ENCODE peak calls at places on chromosomes 16 and 17, in ten cellular contexts. B is activated CD4-positive, alpha-beta T cell treated with anti-CD3 and anti-CD28 coated beads, Interleukin-2, amount 10 ng/mL, durations not matched to agents 7 days and 5 days; X is stimulated activated CD8-positive, alpha-beta memory T cell treated with anti-CD3 and anti-CD28 coated beads, Interleukin-15, amount 100 ng/mL, for 24 hours; P is T follicular helper cell; L is NCI-H774; C is CD8-positive, alpha-beta memory T cell; O is NCI-H1105; Y is WTC11; T is C1 segment of cervical spinal cord; H is sciatic nerve. U is an unnamed sample.

GRCh38 chr16:53732296-53732929 is 28.5 kb downstream of the FTO start:
- DNase-seq in B (no peak), X (no peak), P (no peak), L (no peak), C (no peak), O (no peak), Y (no peak), T (no peak), H (no peak), U (peak)

GRCh38 chr16:19167710-19168172 is 299 bp upstream of the SYT17 start:
- DNase-seq in B (peak), X (peak), P (no peak), L (peak), C (no peak), O (peak), Y (peak), T (peak), H (peak), U (peak)

GRCh38 chr16:27318399-27319256 is 4.9 kb downstream of the IL4R start:
- DNase-seq in B (peak), X (no peak), P (peak), L (no peak), C (peak), O (no peak), Y (peak), T (no peak), H (peak), U (peak)

GRCh38 chr17:72719582-72720493 is 372.6 kb downstream of the SLC39A11 start:
- DNase-seq in B (peak), X (peak), P (peak), L (no peak), C (peak), O (no peak), Y (no peak), T (no peak), H (peak), U (peak)

GRCh38 chr17:74768069-74768762 is 7.9 kb downstream of the NAT9 start:
- DNase-seq in B (no peak), X (no peak), P (no peak), L (no peak), C (no peak), O (no peak), Y (no peak), T (peak), H (no peak), U (no peak)

GRCh38 chr16:89344314-89344828 is 126.9 kb downstream of the ZNF778 start:
- DNase-seq in B (no peak), X (no peak), P (no peak), L (no peak), C (no peak), O (no peak), Y (no peak), T (no peak), H (no peak), U (no peak)

GRCh38 chr17:50080827-50081226 is 14.3 kb upstream of the PDK2 start:
- DNase-seq in B (no peak), X (no peak), P (no peak), L (no peak), C (no peak), O (no peak), Y (no peak), T (no peak), H (no peak), U (no peak)

GRCh38 chr16:4578961-4579530 is 22.9 kb downstream of the C16orf96 start:
- DNase-seq in B (no peak), X (no peak), P (no peak), L (peak), C (no peak), O (peak), Y (no peak), T (no peak), H (no peak), U (no peak)

GRCh38 chr17:15920758-15921239 is 24.1 kb upstream of the ADORA2B start:
- DNase-seq in B (no peak), X (no peak), P (no peak), L (no peak), C (no peak), O (no peak), Y (peak), T (no peak), H (no peak), U (peak)

GRCh38 chr17:1931759-1932579 is 93.2 kb downstream of the RTN4RL1 start:
- DNase-seq in B (no peak), X (no peak), P (no peak), L (peak), C (no peak), O (peak), Y (peak), T (peak), H (no peak), U (no peak)

GRCh38 chr17:19897901-19898300 is 30.2 kb upstream of the ULK2 start:
- DNase-seq in B (no peak), X (no peak), P (no peak), L (no peak), C (no peak), O (no peak), Y (no peak), T (no peak), H (no peak), U (peak)

GRCh38 chr16:86768231-86768791 is 190.0 kb downstream of the FOXL1 start:
- DNase-seq in B (no peak), X (no peak), P (no peak), L (no peak), C (no peak), O (no peak), Y (no peak), T (no peak), H (peak), U (no peak)